ENCODE peak calls at places on chromosomes 2 and 18, in five cellular contexts. One of them, this sample, is unnamed.

GRCh38 chr2:113103958-113104627 is 23.3 kb upstream of the IL1RN start:
- DNase-seq in K562: no peak
- DNase-seq in HepG2: no peak
- DNase-seq in A549: no peak
- DNase-seq in GM12878: no peak
- DNase-seq in this sample: no peak

GRCh38 chr2:110804915-110805314 is 72.5 kb downstream of the ACOXL start:
- DNase-seq in K562: no peak
- DNase-seq in HepG2: no peak
- DNase-seq in A549: no peak
- DNase-seq in GM12878: peak; percentile 66
- DNase-seq in this sample: no peak

GRCh38 chr2:12081481-12082210 is 335.2 kb downstream of the LPIN1 start:
- DNase-seq in K562: no peak
- DNase-seq in HepG2: no peak
- DNase-seq in A549: no peak
- DNase-seq in GM12878: no peak
- DNase-seq in this sample: no peak

GRCh38 chr2:201057715-201058248 is 13.7 kb downstream of the HYCC2 start:
- DNase-seq in K562: no peak
- DNase-seq in HepG2: peak; percentile 98
- DNase-seq in A549: no peak
- DNase-seq in GM12878: no peak
- DNase-seq in this sample: no peak

GRCh38 chr2:27832396-27832795 is 57.8 kb downstream of the RBKS start:
- DNase-seq in K562: no peak
- DNase-seq in HepG2: no peak
- DNase-seq in A549: no peak
- DNase-seq in GM12878: no peak
- DNase-seq in this sample: no peak

GRCh38 chr2:196985524-196986183 is 59.1 kb upstream of the PGAP1 start:
- DNase-seq in K562: no peak
- DNase-seq in HepG2: no peak
- DNase-seq in A549: no peak
- DNase-seq in GM12878: no peak
- DNase-seq in this sample: no peak

GRCh38 chr2:47037678-47038077 is 117.4 kb downstream of the STPG4 start:
- DNase-seq in K562: no peak
- DNase-seq in HepG2: peak; percentile 76
- DNase-seq in A549: no peak
- DNase-seq in GM12878: no peak
- DNase-seq in this sample: no peak

GRCh38 chr2:111659361-111660281 is 224.4 kb downstream of the ANAPC1 start:
- DNase-seq in K562: no peak
- DNase-seq in HepG2: peak; percentile 87
- DNase-seq in A549: peak; percentile 60
- DNase-seq in GM12878: no peak
- DNase-seq in this sample: peak; percentile 75

GRCh38 chr18:8801263-8801901 is 96.0 kb downstream of the MTCL1 start:
- DNase-seq in K562: no peak
- DNase-seq in HepG2: no peak
- DNase-seq in A549: no peak
- DNase-seq in GM12878: no peak
- DNase-seq in this sample: no peak

GRCh38 chr18:55114856-55115255 is 155.6 kb upstream of the CCDC68 start:
- DNase-seq in K562: no peak
- DNase-seq in HepG2: no peak
- DNase-seq in A549: no peak
- DNase-seq in GM12878: no peak
- DNase-seq in this sample: no peak

GRCh38 chr2:238898534-238899281 is 50.8 kb downstream of the TWIST2 start:
- DNase-seq in K562: no peak
- DNase-seq in HepG2: no peak
- DNase-seq in A549: no peak
- DNase-seq in GM12878: no peak
- DNase-seq in this sample: no peak

GRCh38 chr2:12210016-12210933 is 463.8 kb downstream of the LPIN1 start:
- DNase-seq in K562: peak; percentile 60
- DNase-seq in HepG2: no peak
- DNase-seq in A549: no peak
- DNase-seq in GM12878: no peak
- DNase-seq in this sample: no peak

GRCh38 chr18:79533591-79533990 is 137.9 kb downstream of the NFATC1 start:
- DNase-seq in K562: no peak
- DNase-seq in HepG2: no peak
- DNase-seq in A549: no peak
- DNase-seq in GM12878: no peak
- DNase-seq in this sample: no peak

GRCh38 chr18:59837586-59837985 is 62.2 kb upstream of the PMAIP1 start:
- DNase-seq in K562: peak; percentile 47
- DNase-seq in HepG2: peak; percentile 52
- DNase-seq in A549: peak; percentile 56
- DNase-seq in GM12878: peak; percentile 82
- DNase-seq in this sample: peak; percentile 91

GRCh38 chr2:229601936-229602335 is 112.4 kb downstream of the DNER start:
- DNase-seq in K562: no peak
- DNase-seq in HepG2: no peak
- DNase-seq in A549: no peak
- DNase-seq in GM12878: no peak
- DNase-seq in this sample: no peak

GRCh38 chr2:47002031-47002430 is 86.4 kb upstream of the MCFD2 start:
- DNase-seq in K562: no peak
- DNase-seq in HepG2: no peak
- DNase-seq in A549: no peak
- DNase-seq in GM12878: no peak
- DNase-seq in this sample: no peak

GRCh38 chr2:185668710-185669109 is 69.9 kb upstream of the FSIP2 start:
- DNase-seq in K562: no peak
- DNase-seq in HepG2: no peak
- DNase-seq in A549: no peak
- DNase-seq in GM12878: no peak
- DNase-seq in this sample: no peak

GRCh38 chr18:64893349-64893748 is 744.5 kb upstream of the LINC00305 start:
- DNase-seq in K562: no peak
- DNase-seq in HepG2: no peak
- DNase-seq in A549: no peak
- DNase-seq in GM12878: no peak
- DNase-seq in this sample: no peak

GRCh38 chr2:175889557-175890355 is 112.3 kb downstream of the LNPK start:
- DNase-seq in K562: no peak
- DNase-seq in HepG2: no peak
- DNase-seq in A549: no peak
- DNase-seq in GM12878: no peak
- DNase-seq in this sample: no peak

GRCh38 chr2:133633309-133633708 is 65.0 kb upstream of the NCKAP5 start:
- DNase-seq in K562: no peak
- DNase-seq in HepG2: no peak
- DNase-seq in A549: no peak
- DNase-seq in GM12878: no peak
- DNase-seq in this sample: no peak

GRCh38 chr2:150484006-150484405 is 3.5 kb downstream of the RND3 start:
- DNase-seq in K562: no peak
- DNase-seq in HepG2: no peak
- DNase-seq in A549: no peak
- DNase-seq in GM12878: no peak
- DNase-seq in this sample: no peak

GRCh38 chr18:29164993-29165599 is 988.2 kb upstream of the CDH2 start:
- DNase-seq in K562: no peak
- DNase-seq in HepG2: peak; percentile 13
- DNase-seq in A549: peak; percentile 19
- DNase-seq in GM12878: no peak
- DNase-seq in this sample: no peak

GRCh38 chr18:6744816-6745455 is 15.4 kb downstream of the ARHGAP28 start:
- DNase-seq in K562: no peak
- DNase-seq in HepG2: no peak
- DNase-seq in A549: no peak
- DNase-seq in GM12878: no peak
- DNase-seq in this sample: no peak

GRCh38 chr18:6741290-6741689 is 11.8 kb downstream of the ARHGAP28 start:
- DNase-seq in K562: peak; percentile 19
- DNase-seq in HepG2: no peak
- DNase-seq in A549: peak; percentile 4
- DNase-seq in GM12878: no peak
- DNase-seq in this sample: no peak

GRCh38 chr18:6745504-6746031 is 16.1 kb downstream of the ARHGAP28 start:
- DNase-seq in K562: no peak
- DNase-seq in HepG2: no peak
- DNase-seq in A549: no peak
- DNase-seq in GM12878: no peak
- DNase-seq in this sample: no peak

GRCh38 chr18:6743988-6744387 is 14.5 kb downstream of the ARHGAP28 start:
- DNase-seq in K562: no peak
- DNase-seq in HepG2: no peak
- DNase-seq in A549: no peak
- DNase-seq in GM12878: no peak
- DNase-seq in this sample: no peak

GRCh38 chr18:6741786-6742185 is 12.3 kb downstream of the ARHGAP28 start:
- DNase-seq in K562: no peak
- DNase-seq in HepG2: no peak
- DNase-seq in A549: no peak
- DNase-seq in GM12878: no peak
- DNase-seq in this sample: no peak
- H3K4me3 ChIP-seq in K562: no peak overlapping the region
- H3K4me3 ChIP-seq in HepG2: no peak overlapping the region
- H3K4me3 ChIP-seq in A549: no peak overlapping the region
- H3K4me3 ChIP-seq in GM12878: no peak overlapping the region
- H3K4me3 ChIP-seq in this sample: no peak overlapping the region

DNA sequence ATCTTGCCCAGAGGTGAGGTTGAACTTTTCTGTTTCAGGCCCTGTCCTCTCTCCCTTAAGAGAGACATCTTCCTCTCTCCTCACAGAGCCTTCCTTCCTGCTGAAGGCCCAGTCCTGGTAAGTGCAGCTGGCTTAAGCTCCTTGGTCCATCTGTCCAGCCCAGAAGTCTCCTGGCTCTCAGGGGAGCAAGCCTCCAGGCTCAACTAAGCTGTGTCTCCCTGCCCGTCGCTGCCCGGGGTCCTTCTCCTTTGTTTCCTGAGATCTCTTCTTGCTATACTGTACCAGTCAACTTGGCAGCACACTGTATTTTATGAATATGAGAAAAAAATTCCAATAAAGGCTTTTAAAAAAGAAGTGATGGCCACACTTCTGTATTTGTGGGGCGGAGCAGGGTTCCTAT is 77.4 kb downstream of the KCNF1 start:
- DNase-seq in K562: no peak
- DNase-seq in HepG2: no peak
- DNase-seq in A549: no peak
- DNase-seq in GM12878: no peak
- DNase-seq in this sample: no peak
- TF ChIP-seq JUNB in K562: no peak
- TF ChIP-seq JUNB in HepG2: no peak
- TF ChIP-seq JUNB in A549: no peak
- TF ChIP-seq JUNB in GM12878: no peak
- TF ChIP-seq JUNB in this sample: no peak

GRCh38 chr2:119224391-119224972 is 848 bp downstream of the STEAP3 start:
- DNase-seq in K562: no peak
- DNase-seq in HepG2: no peak
- DNase-seq in A549: no peak
- DNase-seq in GM12878: no peak
- DNase-seq in this sample: no peak
- H3K4me3 ChIP-seq in K562: peak overlapping the region; percentile 63
- H3K4me3 ChIP-seq in HepG2: peak overlapping the region; percentile 87
- H3K4me3 ChIP-seq in A549: peak overlapping the region; percentile 72
- H3K4me3 ChIP-seq in GM12878: peak overlapping the region; percentile 82
- H3K4me3 ChIP-seq in this sample: peak overlapping the region; percentile 75

GRCh38 chr18:47260138-47260923 is 8.9 kb upstream of the SKOR2 start:
- DNase-seq in K562: peak; percentile 32
- DNase-seq in HepG2: peak; percentile 5
- DNase-seq in A549: peak; percentile 28
- DNase-seq in GM12878: no peak
- DNase-seq in this sample: peak; percentile 94
- TF ChIP-seq JUNB in K562: no peak
- TF ChIP-seq JUNB in HepG2: no peak
- TF ChIP-seq JUNB in A549: no peak
- TF ChIP-seq JUNB in GM12878: no peak
- TF ChIP-seq JUNB in this sample: no peak

GRCh38 chr2:159010963-159011362 is 42.5 kb downstream of the TANC1 start:
- DNase-seq in K562: no peak
- DNase-seq in HepG2: no peak
- DNase-seq in A549: no peak
- DNase-seq in GM12878: no peak
- DNase-seq in this sample: no peak

GRCh38 chr2:159010340-159010739 is 41.9 kb downstream of the TANC1 start:
- DNase-seq in K562: no peak
- DNase-seq in HepG2: peak; percentile 18
- DNase-seq in A549: no peak
- DNase-seq in GM12878: no peak
- DNase-seq in this sample: no peak

GRCh38 chr2:159013103-159013502 is 44.7 kb downstream of the TANC1 start:
- DNase-seq in K562: no peak
- DNase-seq in HepG2: no peak
- DNase-seq in A549: no peak
- DNase-seq in GM12878: no peak
- DNase-seq in this sample: no peak

GRCh38 chr2:159009940-159010339 is 41.5 kb downstream of the TANC1 start:
- DNase-seq in K562: no peak
- DNase-seq in HepG2: no peak
- DNase-seq in A549: no peak
- DNase-seq in GM12878: no peak
- DNase-seq in this sample: no peak

GRCh38 chr2:159012142-159012541 is 43.7 kb downstream of the TANC1 start:
- DNase-seq in K562: no peak
- DNase-seq in HepG2: no peak
- DNase-seq in A549: no peak
- DNase-seq in GM12878: no peak
- DNase-seq in this sample: no peak
- H3K4me3 ChIP-seq in K562: no peak overlapping the region
- H3K4me3 ChIP-seq in HepG2: no peak overlapping the region
- H3K4me3 ChIP-seq in A549: no peak overlapping the region
- H3K4me3 ChIP-seq in GM12878: no peak overlapping the region
- H3K4me3 ChIP-seq in this sample: no peak overlapping the region

This sample was measured in GM23338.